ENCODE peak calls at places on chromosomes 7 and 10, in six cellular contexts. P is HCT116, Q is H1, B is fibroblast of lung, S is astrocyte, V is trophoblast cell. G is an unnamed sample.

GRCh38 chr7:4787947-4788626 is 12.7 kb downstream of the AP5Z1 start:
- DNase-seq in P (no peak), Q (no peak), B (no peak), S (no peak), V (no peak), G (no peak)

GRCh38 chr7:100602889-100603696 is 930 bp downstream of the PCOLCE start:
- DNase-seq in P (no peak), Q (no peak), B (peak; percentile 87), S (peak; percentile 76), V (no peak), G (no peak)

GRCh38 chr10:27558612-27559020 is 54.5 kb downstream of the RAB18 start:
- DNase-seq in P (peak; percentile 58), Q (peak; percentile 7), B (peak; percentile 76), S (peak; percentile 19), V (peak; percentile 66), G (peak; percentile 69)

GRCh38 chr10:86203162-86203905 is 163.3 kb downstream of the GRID1 start:
- DNase-seq in P (no peak), Q (peak; percentile 7), B (no peak), S (no peak), V (no peak), G (peak; percentile 12)

GRCh38 chr7:127391591-127392181 is 822 bp downstream of the ZNF800 start:
- DNase-seq in P (no peak), Q (no peak), B (peak; percentile 26), S (peak; percentile 26), V (peak; percentile 26), G (peak; percentile 30)

GRCh38 chr7:121344093-121344492 is 15.3 kb downstream of the WNT16 start:
- DNase-seq in P (no peak), Q (no peak), B (peak; percentile 18), S (no peak), V (no peak), G (no peak)

GRCh38 chr10:28305551-28305950 is 2.7 kb upstream of the MPP7 start:
- DNase-seq in P (no peak), Q (no peak), B (no peak), S (no peak), V (no peak), G (no peak)

GRCh38 chr7:132532237-132532734 is 44.0 kb downstream of the PLXNA4 start:
- DNase-seq in P (no peak), Q (no peak), B (no peak), S (no peak), V (no peak), G (no peak)

GRCh38 chr7:107232568-107233090 is 63.8 kb downstream of the HBP1 start:
- DNase-seq in P (no peak), Q (no peak), B (peak; percentile 52), S (peak; percentile 89), V (no peak), G (peak; percentile 50)

GRCh38 chr7:150420242-150420641 is 30.2 kb upstream of the GIMAP8 start:
- DNase-seq in P (no peak), Q (no peak), B (no peak), S (no peak), V (no peak), G (no peak)

GRCh38 chr7:66756859-66757258 is 16.3 kb downstream of the RABGEF1 start:
- DNase-seq in P (no peak), Q (no peak), B (no peak), S (no peak), V (no peak), G (no peak)

GRCh38 chr10:124534231-124534798 is 72.7 kb downstream of the LHPP start:
- DNase-seq in P (no peak), Q (no peak), B (peak; percentile 50), S (no peak), V (no peak), G (no peak)

DNA sequence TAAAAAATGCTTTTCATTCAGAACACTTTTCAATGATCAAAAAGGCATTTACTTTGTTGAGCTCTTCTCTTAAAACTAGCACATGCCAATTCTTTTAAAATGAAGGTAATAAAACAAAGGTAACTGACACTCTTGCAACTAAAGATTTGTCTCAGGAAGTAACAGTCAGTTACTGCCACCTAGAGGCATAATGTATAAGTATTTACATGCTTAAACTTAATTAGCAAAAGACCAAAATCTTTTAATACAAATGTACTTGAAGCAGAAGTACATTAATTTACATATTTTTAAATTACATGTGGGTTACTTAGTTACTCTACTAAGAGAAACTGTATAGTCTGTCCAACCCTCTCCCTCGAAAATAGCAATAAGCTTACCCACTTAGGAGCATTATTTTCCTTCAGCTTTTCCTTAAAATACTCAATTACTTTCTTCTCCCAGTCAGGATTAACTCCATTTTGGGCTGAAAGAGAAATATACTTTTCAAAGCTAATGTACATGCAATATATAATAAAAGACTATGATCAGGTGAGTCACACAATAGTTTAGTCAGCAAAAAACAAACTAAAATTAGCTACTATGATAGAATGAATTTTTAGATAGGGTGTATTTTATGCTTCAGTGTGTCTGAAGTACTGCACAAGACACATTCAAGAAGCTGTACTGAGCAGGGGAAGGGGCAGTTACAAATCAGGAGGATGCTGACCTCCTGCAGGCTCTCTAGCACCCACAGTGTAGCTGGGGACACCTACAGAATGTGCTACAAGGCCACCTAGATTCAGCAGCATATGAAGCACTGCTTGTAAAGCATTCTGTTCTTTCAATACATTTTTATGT is 13.0 kb downstream of the MCMBP start:
- DNase-seq in P (peak; percentile 59), Q (no peak), B (peak; percentile 73), S (peak; percentile 32), V (no peak), G (peak; percentile 65)
- H3K9ac ChIP-seq in P (no peak overlapping the region), Q (no peak overlapping the region), B (no peak overlapping the region), S (no peak overlapping the region), V (peak overlapping the region; percentile 53), G (no peak overlapping the region)

GRCh38 chr10:31620236-31621151 is 301.5 kb downstream of the ZEB1 start:
- DNase-seq in P (no peak), Q (peak; percentile 36), B (peak; percentile 57), S (peak; percentile 91), V (peak; percentile 66), G (no peak)
- H2AFZ ChIP-seq in P (no peak overlapping the region), Q (no peak overlapping the region), B (no peak overlapping the region), S (no peak overlapping the region), V (no peak overlapping the region), G (no peak overlapping the region)

DNA sequence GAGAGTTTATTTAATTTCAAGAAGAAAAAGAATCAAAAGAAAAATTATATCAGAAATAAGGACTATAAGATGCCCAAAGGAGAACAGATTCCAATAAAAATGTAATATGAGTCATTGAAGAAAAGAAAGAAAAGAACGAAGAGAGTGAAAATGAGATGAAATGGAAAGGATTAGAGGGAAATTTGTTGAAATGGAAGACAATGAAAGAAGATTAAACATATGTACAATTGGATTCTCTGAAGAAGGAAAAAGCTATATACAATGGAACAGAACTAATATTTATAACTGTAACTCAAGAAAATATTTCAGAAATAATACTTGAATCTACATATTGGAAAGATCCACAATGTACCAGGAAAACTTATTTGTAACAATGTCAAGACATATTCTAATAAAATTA is 25.1 kb upstream of the UPP1 start:
- DNase-seq in P (no peak), Q (no peak), B (no peak), S (no peak), V (no peak), G (no peak)
- H3K36me3 ChIP-seq in P (no peaks in the 10 kb centered on the region), Q (no peaks in the 10 kb centered on the region), B (no peaks in the 10 kb centered on the region), S (no peaks in the 10 kb centered on the region), V (no peaks in the 10 kb centered on the region), G (no peaks in the 10 kb centered on the region)

GRCh38 chr10:69223028-69223342 is 2.9 kb downstream of the HKDC1 start:
- DNase-seq in P (no peak), Q (no peak), B (no peak), S (no peak), V (no peak), G (no peak)
- H3K9ac ChIP-seq in P (peak overlapping the region; percentile 52), Q (no peak overlapping the region), B (no peak overlapping the region), S (no peak overlapping the region), V (no peak overlapping the region), G (peak overlapping the region; percentile 66)

GRCh38 chr10:35643151-35643975 is 1.3 kb upstream of the FZD8 start:
- DNase-seq in P (no peak), Q (no peak), B (peak; percentile 56), S (peak; percentile 26), V (peak; percentile 33), G (peak; percentile 90)
- H2AFZ ChIP-seq in P (peak overlapping the region; percentile 85), Q (peak overlapping the region; percentile 9), B (peak overlapping the region; percentile 23), S (peak overlapping the region; percentile 91), V (no peak overlapping the region), G (peak overlapping the region; percentile 86)

G was measured in PC-3.